ENCODE peak calls at places on chromosome 4, in six cellular contexts. Z is neuronal stem cell, D is IMR-90, I is H1, P is H9, K is trophoblast cell. X is an unnamed sample.

GRCh38 chr4:172751550-172751949 is 417.1 kb upstream of the GALNT7 start:
- DNase-seq in I (no peak), P (no peak), K (no peak), Z (no peak), D (no peak), X (no peak)

GRCh38 chr4:47462799-47463234 is 685 bp downstream of the COMMD8 start:
- DNase-seq in P (no peak), K (no peak), Z (no peak), D (peak), I (no peak), X (no peak)

GRCh38 chr4:167216783-167217182 is 17.5 kb downstream of the SPOCK3 start:
- DNase-seq in D (no peak), P (no peak), Z (no peak), K (no peak), I (no peak), X (no peak)

GRCh38 chr4:42271096-42271495 is 118.6 kb upstream of the BEND4 start:
- DNase-seq in P (peak), I (no peak), K (no peak), Z (no peak), D (no peak), X (no peak)

GRCh38 chr4:61406677-61407076 is 206.6 kb downstream of the ADGRL3 start:
- DNase-seq in I (no peak), D (no peak), Z (no peak), K (peak), P (no peak), X (no peak)

GRCh38 chr4:13530823-13531608 is 13.3 kb downstream of the NKX3-2 start:
- DNase-seq in K (no peak), I (no peak), D (no peak), Z (no peak), P (peak), X (no peak)

GRCh38 chr4:41517121-41517520 is 20.8 kb upstream of the LIMCH1 start:
- DNase-seq in I (no peak), Z (no peak), K (peak), P (no peak), D (no peak), X (no peak)

GRCh38 chr4:154466336-154466735 is 25.3 kb downstream of the DCHS2 start:
- DNase-seq in P (no peak), D (no peak), Z (no peak), I (no peak), K (no peak), X (no peak)

GRCh38 chr4:152678841-152679240 is 956 bp downstream of the TMEM154 start:
- DNase-seq in P (no peak), I (no peak), D (no peak), Z (no peak), K (no peak), X (peak)

GRCh38 chr4:159009521-159009920 is 93.4 kb upstream of the RAPGEF2 start:
- DNase-seq in D (no peak), P (no peak), I (no peak), K (no peak), Z (no peak), X (peak)

GRCh38 chr4:145618210-145618911 is 824 bp upstream of the MMAA start:
- DNase-seq in K (peak), D (no peak), Z (no peak), I (no peak), P (no peak), X (no peak)

GRCh38 chr4:124940387-124940786 is 227.9 kb upstream of the ANKRD50 start:
- DNase-seq in P (no peak), K (peak), Z (no peak), I (no peak), D (peak), X (peak)

GRCh38 chr4:127606823-127607222 is 25.9 kb upstream of the INTU start:
- DNase-seq in P (no peak), D (no peak), I (no peak), K (no peak), Z (no peak), X (no peak)

GRCh38 chr4:85895755-85896154 is 420.8 kb downstream of the ARHGAP24 start:
- DNase-seq in P (no peak), D (no peak), I (no peak), Z (no peak), K (no peak), X (no peak)

GRCh38 chr4:145639281-145639680 is 20.1 kb downstream of the MMAA start:
- DNase-seq in K (no peak), P (no peak), D (no peak), I (no peak), Z (no peak), X (no peak)

GRCh38 chr4:5510506-5510905 is 197.9 kb downstream of the EVC2 start:
- DNase-seq in I (no peak), P (no peak), D (no peak), Z (no peak), K (no peak), X (no peak)

GRCh38 chr4:155972098-155972497 is 18.4 kb upstream of the CTSO start:
- DNase-seq in K (peak), Z (no peak), D (peak), P (peak), I (no peak), X (peak)

GRCh38 chr4:179095585-179096228 is 1653.5 kb upstream of the AGA start:
- DNase-seq in K (peak), Z (peak), P (peak), I (no peak), D (peak), X (peak)

GRCh38 chr4:138555584-138555983 is 313.4 kb upstream of the SLC7A11 start:
- DNase-seq in K (no peak), Z (no peak), D (no peak), P (peak), I (no peak), X (no peak)

GRCh38 chr4:28232376-28232775 is 1371.7 kb downstream of the STIM2 start:
- DNase-seq in P (no peak), Z (no peak), D (no peak), K (no peak), I (no peak), X (no peak)

GRCh38 chr4:2630556-2631273 is 94.3 kb downstream of the FAM193A start:
- DNase-seq in K (no peak), P (peak), I (no peak), Z (no peak), D (no peak), X (no peak)

GRCh38 chr4:11765849-11766453 is 337.3 kb upstream of the HS3ST1 start:
- DNase-seq in I (peak), K (peak), P (peak), Z (peak), D (peak), X (peak)

GRCh38 chr4:73438582-73439215 is 2.7 kb downstream of the AFP start:
- DNase-seq in I (no peak), Z (no peak), D (no peak), P (no peak), K (no peak), X (no peak)

GRCh38 chr4:62640296-62640695 is 1440.2 kb downstream of the ADGRL3 start:
- DNase-seq in Z (no peak), D (no peak), K (peak), I (no peak), P (no peak), X (no peak)

GRCh38 chr4:146545102-146545501 is 23.4 kb upstream of the SLC10A7 start:
- DNase-seq in Z (no peak), K (peak), I (no peak), P (peak), D (peak), X (peak)

GRCh38 chr4:1874207-1874606 is 3.0 kb downstream of the NSD2 start:
- DNase-seq in K (no peak), P (no peak), Z (no peak), I (no peak), D (no peak), X (no peak)

DNA sequence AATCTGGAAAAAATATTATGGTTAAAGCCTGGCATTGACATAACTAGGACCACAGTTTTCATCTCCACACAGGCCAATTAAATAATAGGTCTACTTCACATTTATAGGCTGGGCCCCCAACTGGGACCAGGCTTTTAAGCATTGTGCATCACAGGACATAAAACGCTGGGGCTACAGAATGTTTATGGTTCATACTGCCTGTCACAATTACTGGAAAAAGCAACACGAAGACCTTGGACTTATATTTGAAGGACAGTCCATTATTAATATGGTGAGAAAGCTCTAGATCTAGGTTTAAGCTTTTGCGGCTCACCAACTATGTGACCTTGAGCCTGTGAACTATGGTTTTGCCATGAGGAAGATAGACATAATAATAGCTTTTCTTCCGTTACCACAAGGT is 94.2 kb downstream of the MFAP3L start:
- DNase-seq in Z (no peak), I (no peak), D (no peak), P (no peak), K (no peak), X (no peak)
- H3K18ac ChIP-seq in Z (no peak), I (no peak), D (no peak), P (no peak), K (no peak), X (no peak)

GRCh38 chr4:75699299-75699698 is 25.1 kb upstream of the USO1 start:
- DNase-seq in P (no peak), I (no peak), Z (no peak), K (no peak), D (no peak), X (no peak)

GRCh38 chr4:75708218-75708691 is 16.1 kb upstream of the USO1 start:
- DNase-seq in K (no peak), Z (no peak), P (no peak), I (no peak), D (no peak), X (no peak)

GRCh38 chr4:75702919-75703411 is 21.4 kb upstream of the USO1 start:
- DNase-seq in D (no peak), K (no peak), Z (no peak), P (peak), I (no peak), X (peak)

GRCh38 chr4:75710246-75710645 is 14.1 kb upstream of the USO1 start:
- DNase-seq in K (no peak), P (no peak), I (no peak), D (no peak), Z (no peak), X (peak)

DNA sequence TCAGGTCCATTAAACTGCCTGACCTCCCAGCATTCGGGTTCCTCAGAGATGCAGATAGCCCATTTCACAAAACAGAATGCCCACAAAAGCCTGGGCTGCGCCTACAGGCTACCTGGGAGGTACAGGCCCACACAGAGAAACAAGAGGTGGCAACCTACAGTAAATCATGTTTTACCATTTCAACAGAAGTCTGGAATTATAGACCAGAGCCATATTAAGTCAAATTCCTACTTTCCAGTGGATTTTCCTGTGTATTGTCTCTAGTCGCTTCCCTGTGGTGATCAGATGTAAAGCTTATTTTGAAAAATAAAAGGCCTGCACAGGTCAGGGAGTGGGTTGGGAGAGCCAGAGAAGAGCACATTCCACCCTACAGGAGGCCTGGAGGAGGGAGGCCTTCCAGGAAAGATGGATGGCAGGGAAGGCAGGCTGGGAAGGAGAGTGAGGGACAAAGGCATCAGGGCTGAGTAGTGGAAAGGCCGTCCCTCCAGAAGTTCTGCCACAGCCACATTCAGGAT is 19.1 kb upstream of the USO1 start:
- DNase-seq in Z (peak), I (peak), D (no peak), K (no peak), P (peak), X (no peak)
- H3K14ac ChIP-seq in Z (no peak), I (no peak), D (no peak), K (no peak), P (no peak), X (no peak)

DNA sequence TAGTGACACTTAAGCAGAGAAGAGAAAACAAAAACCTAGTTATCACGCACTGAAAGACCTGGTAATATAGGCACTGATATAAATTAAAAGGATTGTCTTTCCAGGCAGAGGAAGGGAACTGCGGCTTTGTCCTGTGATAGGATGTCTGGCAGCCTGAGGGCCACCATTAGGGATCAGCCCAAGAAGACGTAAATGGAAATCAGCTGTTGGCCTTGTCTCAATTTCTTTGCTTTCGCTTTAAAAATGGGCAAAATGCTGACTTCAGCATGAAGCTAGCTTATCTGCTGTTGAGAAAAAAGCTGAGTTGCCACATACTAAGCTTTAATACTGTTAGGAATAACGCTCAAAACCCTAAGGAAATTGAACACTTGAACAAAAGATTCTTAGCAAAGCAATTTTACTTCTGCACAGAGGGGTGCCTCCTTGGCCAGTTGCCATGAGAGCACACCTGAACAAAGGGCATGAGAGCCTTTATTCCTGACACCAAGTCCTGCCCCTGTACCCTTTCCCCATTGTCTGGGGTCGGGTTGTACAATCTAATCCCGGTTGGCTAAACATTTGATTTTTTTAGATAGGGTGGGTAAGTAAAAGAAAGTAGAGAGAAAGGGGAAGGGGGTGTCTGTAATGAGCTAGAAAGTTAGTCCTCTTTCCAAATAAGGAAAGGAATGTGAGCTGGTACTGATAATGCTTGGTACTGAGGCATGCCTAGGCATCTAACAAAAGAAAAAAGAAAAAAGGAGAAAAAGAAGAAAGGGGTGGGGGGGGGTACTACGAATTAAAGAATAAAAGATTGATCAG is 85.2 kb upstream of the UCP1 start:
- DNase-seq in Z (peak), I (no peak), D (peak), P (no peak), K (peak), X (peak)
- H3K4ac ChIP-seq in Z (no peak), I (no peak), D (peak), P (no peak), K (peak), X (no peak)

DNA sequence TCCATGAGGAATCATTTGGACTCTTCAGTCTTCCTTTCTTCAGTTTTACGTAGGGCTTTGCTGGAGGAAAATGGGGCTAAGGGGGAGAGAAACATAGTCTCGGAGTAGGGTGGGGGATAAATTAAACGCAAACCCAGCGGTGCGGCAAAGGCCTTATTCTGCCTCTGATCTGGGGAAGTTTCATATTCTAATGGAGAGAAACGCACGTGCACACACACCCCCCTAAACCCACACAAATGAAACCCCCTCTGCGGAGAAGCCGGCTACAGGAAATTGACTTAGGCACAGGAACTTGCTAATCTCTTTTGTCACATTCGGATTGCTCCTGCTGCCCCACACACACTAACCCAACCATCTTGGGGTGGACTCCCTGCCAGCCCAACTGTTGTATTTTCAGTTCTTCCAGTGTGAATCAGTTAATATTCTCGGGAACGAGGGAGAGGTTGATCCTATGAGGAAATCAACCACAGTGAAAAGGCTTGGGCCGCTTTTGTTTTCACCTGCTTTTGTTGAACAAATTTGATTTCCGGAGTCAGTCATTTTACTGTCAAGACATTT is at the start of gene RHOH:
- DNase-seq in I (no peak), D (no peak), P (no peak), K (no peak), Z (no peak), X (no peak)
- H3K18ac ChIP-seq in I (peak), D (no peak), P (peak), K (no peak), Z (no peak), X (no peak)

DNA sequence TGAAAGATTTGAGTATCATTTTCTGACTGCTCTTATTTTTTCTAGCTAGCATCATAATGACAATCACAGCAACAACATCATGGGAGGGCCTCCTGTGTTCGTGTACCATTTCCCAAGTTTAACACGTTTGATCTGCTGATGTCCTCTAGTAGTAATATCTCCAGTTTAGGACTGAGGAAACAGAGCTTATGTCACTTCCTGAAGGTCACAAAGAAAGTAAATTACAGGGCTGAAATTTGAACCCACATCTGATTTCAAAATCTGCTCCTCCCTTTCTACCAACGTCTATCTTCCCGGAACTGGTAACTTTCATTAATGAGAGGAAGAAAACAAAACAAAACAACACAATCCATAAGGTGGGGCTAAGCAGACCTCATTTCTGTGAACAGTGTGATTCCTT is 302.7 kb downstream of the PACRGL start:
- DNase-seq in Z (no peak), D (no peak), K (no peak), P (no peak), I (no peak), X (no peak)
- H3K14ac ChIP-seq in Z (no peak), D (no peak), K (no peak), P (no peak), I (no peak), X (no peak)

GRCh38 chr4:7333801-7334421 is 100.8 kb downstream of the PSAPL1 start:
- DNase-seq in K (no peak), I (no peak), Z (no peak), P (peak), D (peak), X (no peak)

GRCh38 chr4:7330811-7331681 is 103.7 kb downstream of the PSAPL1 start:
- DNase-seq in Z (no peak), K (no peak), D (no peak), P (no peak), I (no peak), X (no peak)

GRCh38 chr4:7331682-7332000 is 103.1 kb downstream of the PSAPL1 start:
- DNase-seq in D (no peak), Z (no peak), K (no peak), I (no peak), P (no peak), X (no peak)

GRCh38 chr4:7333024-7333780 is 101.5 kb downstream of the PSAPL1 start:
- DNase-seq in P (no peak), I (no peak), K (no peak), Z (no peak), D (no peak), X (no peak)

GRCh38 chr4:7332216-7333023 is 102.3 kb downstream of the PSAPL1 start:
- DNase-seq in P (no peak), K (no peak), I (no peak), Z (no peak), D (peak), X (no peak)
- H3K4ac ChIP-seq in P (no peak), K (no peak), I (no peak), Z (no peak), D (no peak), X (no peak)

GRCh38 chr4:139668658-139669201 is 3.1 kb downstream of the MGST2 start:
- DNase-seq in D (no peak), P (no peak), I (no peak), Z (no peak), K (no peak), X (no peak)
- H3K18ac ChIP-seq in D (no peak), P (no peak), I (no peak), Z (no peak), K (no peak), X (no peak)

GRCh38 chr4:122847931-122848330 is 21.3 kb downstream of the FGF2 start:
- DNase-seq in D (no peak), I (no peak), P (no peak), Z (no peak), K (no peak), X (peak)
- H3K14ac ChIP-seq in D (peak), I (no peak), P (no peak), Z (no peak), K (no peak), X (no peak)

GRCh38 chr4:185865901-185866328 is 53.9 kb upstream of the SORBS2 start:
- DNase-seq in K (peak), D (peak), I (no peak), Z (no peak), P (no peak), X (no peak)
- H3K4ac ChIP-seq in K (no peak), D (no peak), I (no peak), Z (no peak), P (no peak), X (no peak)

GRCh38 chr4:674172-675035 is at the start of the genes ATP5ME and MYL5:
- DNase-seq in K (peak), Z (peak), D (peak), P (peak), I (peak), X (peak)
- H3K18ac ChIP-seq in K (peak), Z (peak), D (no peak), P (peak), I (peak), X (peak)

X was measured in mesenchymal stem cell.